ENCODE peak calls at places on chromosomes 12 and 14, in four cellular contexts. One of them, this sample, is unnamed. For H3K4me1, the result is how much of the 10 kb centered on the place peaks cover.

GRCh38 chr14:48398675-48399282 is 723.4 kb upstream of the MDGA2 start:
- DNase-seq in pancreas: no peak
- DNase-seq in aorta: no peak
- DNase-seq in esophagus squamous epithelium: no peak
- DNase-seq in this sample: peak

GRCh38 chr12:70919597-70920035 is 922 bp downstream of the PTPRR start:
- DNase-seq in esophagus squamous epithelium: no peak
- DNase-seq in pancreas: no peak
- DNase-seq in aorta: no peak
- DNase-seq in this sample: peak

GRCh38 chr12:6280053-6280469 is 30.4 kb upstream of the PLEKHG6 start:
- DNase-seq in esophagus squamous epithelium: no peak
- DNase-seq in aorta: peak
- DNase-seq in pancreas: peak
- DNase-seq in this sample: peak

GRCh38 chr14:92956961-92957360 is 34.0 kb downstream of the CHGA start:
- DNase-seq in pancreas: no peak
- DNase-seq in esophagus squamous epithelium: no peak
- DNase-seq in aorta: peak
- DNase-seq in this sample: no peak

GRCh38 chr12:58976146-58976545 is 55.8 kb upstream of the LRIG3 start:
- DNase-seq in esophagus squamous epithelium: no peak
- DNase-seq in aorta: no peak
- DNase-seq in pancreas: no peak
- DNase-seq in this sample: no peak

GRCh38 chr12:51897181-51897580 is 9.3 kb downstream of the ANKRD33 start:
- DNase-seq in pancreas: no peak
- DNase-seq in aorta: peak
- DNase-seq in esophagus squamous epithelium: no peak
- DNase-seq in this sample: no peak

GRCh38 chr12:81300454-81300853 is 222.6 kb downstream of the ACSS3 start:
- DNase-seq in esophagus squamous epithelium: no peak
- DNase-seq in pancreas: no peak
- DNase-seq in aorta: no peak
- DNase-seq in this sample: peak

GRCh38 chr12:41819948-41820347 is 324.7 kb downstream of the GXYLT1 start:
- DNase-seq in pancreas: no peak
- DNase-seq in aorta: no peak
- DNase-seq in esophagus squamous epithelium: no peak
- DNase-seq in this sample: no peak

GRCh38 chr12:93181396-93181965 is 196.2 kb upstream of the NUDT4 start:
- DNase-seq in aorta: no peak
- DNase-seq in pancreas: no peak
- DNase-seq in esophagus squamous epithelium: no peak
- DNase-seq in this sample: no peak

GRCh38 chr14:54450535-54450934 is 9.4 kb upstream of the CNIH1 start:
- DNase-seq in aorta: no peak
- DNase-seq in esophagus squamous epithelium: no peak
- DNase-seq in pancreas: no peak
- DNase-seq in this sample: no peak

GRCh38 chr12:89568484-89568883 is 42.6 kb upstream of the POC1B start:
- DNase-seq in aorta: no peak
- DNase-seq in esophagus squamous epithelium: no peak
- DNase-seq in pancreas: no peak
- DNase-seq in this sample: no peak

GRCh38 chr14:54535126-54535525 is 25.4 kb downstream of the CGRRF1 start:
- DNase-seq in aorta: no peak
- DNase-seq in pancreas: no peak
- DNase-seq in esophagus squamous epithelium: no peak
- DNase-seq in this sample: no peak

GRCh38 chr14:101405171-101405883 is 156.0 kb upstream of the DIO3 start:
- DNase-seq in aorta: no peak
- DNase-seq in esophagus squamous epithelium: no peak
- DNase-seq in pancreas: no peak
- DNase-seq in this sample: peak

GRCh38 chr12:26188641-26189040 is 6.7 kb upstream of the SSPN start:
- DNase-seq in esophagus squamous epithelium: no peak
- DNase-seq in aorta: no peak
- DNase-seq in pancreas: no peak
- DNase-seq in this sample: no peak

GRCh38 chr14:74637184-74637562 is 25.1 kb upstream of the LTBP2 start:
- DNase-seq in aorta: no peak
- DNase-seq in esophagus squamous epithelium: no peak
- DNase-seq in pancreas: no peak
- DNase-seq in this sample: no peak

GRCh38 chr14:91893659-91894058 is 26.3 kb upstream of the TC2N start:
- DNase-seq in aorta: no peak
- DNase-seq in esophagus squamous epithelium: no peak
- DNase-seq in pancreas: no peak
- DNase-seq in this sample: no peak

GRCh38 chr14:91890291-91890749 is 23.0 kb upstream of the TC2N start:
- DNase-seq in esophagus squamous epithelium: no peak
- DNase-seq in pancreas: peak
- DNase-seq in aorta: no peak
- DNase-seq in this sample: no peak

GRCh38 chr14:91891721-91892220 is 24.4 kb upstream of the TC2N start:
- DNase-seq in esophagus squamous epithelium: no peak
- DNase-seq in pancreas: no peak
- DNase-seq in aorta: no peak
- DNase-seq in this sample: no peak

GRCh38 chr14:91891081-91891480 is 23.7 kb upstream of the TC2N start:
- DNase-seq in esophagus squamous epithelium: no peak
- DNase-seq in aorta: no peak
- DNase-seq in pancreas: no peak
- DNase-seq in this sample: no peak

DNA sequence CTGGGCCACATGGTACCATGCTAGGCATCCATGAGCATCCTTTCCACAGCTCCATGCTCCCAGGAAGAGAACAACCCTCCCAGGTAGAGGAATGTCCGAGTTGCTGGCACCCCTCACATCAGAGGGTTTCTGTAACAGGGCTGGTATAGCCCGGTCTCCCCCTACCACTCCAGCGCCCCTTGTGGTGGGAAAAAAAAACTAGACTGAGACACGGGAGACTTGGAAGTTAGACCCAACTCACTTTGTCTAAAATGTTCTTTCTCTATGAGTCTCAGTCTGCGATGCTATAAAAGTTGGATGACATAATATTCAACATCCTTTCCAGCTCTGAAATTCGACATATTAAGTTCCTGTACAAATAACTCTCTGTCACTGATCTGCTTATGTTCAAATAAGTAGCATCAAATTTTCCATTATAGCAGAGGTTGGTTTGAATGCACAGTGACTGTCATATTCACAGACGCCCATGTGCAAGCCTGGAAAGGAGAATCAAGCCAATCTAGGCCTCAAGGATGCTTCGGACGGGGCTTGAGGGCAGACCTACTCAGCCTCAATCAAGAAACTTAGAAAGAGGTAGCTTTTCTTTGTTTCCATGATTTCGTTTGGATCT is 25.7 kb upstream of the TC2N start:
- DNase-seq in esophagus squamous epithelium: no peak
- DNase-seq in aorta: no peak
- DNase-seq in pancreas: no peak
- DNase-seq in this sample: no peak
- H3K4me1 ChIP-seq in esophagus squamous epithelium: under half
- H3K4me1 ChIP-seq in aorta: under half
- H3K4me1 ChIP-seq in pancreas: half or more
- H3K4me1 ChIP-seq in this sample: under half

GRCh38 chr12:19440916-19441315 is 1.6 kb downstream of the AEBP2 start:
- DNase-seq in pancreas: no peak
- DNase-seq in esophagus squamous epithelium: no peak
- DNase-seq in aorta: no peak
- DNase-seq in this sample: no peak
- H3K4me1 ChIP-seq in pancreas: under half
- H3K4me1 ChIP-seq in esophagus squamous epithelium: under half
- H3K4me1 ChIP-seq in aorta: under half
- H3K4me1 ChIP-seq in this sample: under half

GRCh38 chr14:104685998-104686610 is 3.3 kb upstream of the INF2 start:
- DNase-seq in pancreas: no peak
- DNase-seq in aorta: no peak
- DNase-seq in esophagus squamous epithelium: no peak
- DNase-seq in this sample: no peak

GRCh38 chr14:104688755-104689619 is at the start of gene INF2:
- DNase-seq in pancreas: peak
- DNase-seq in esophagus squamous epithelium: no peak
- DNase-seq in aorta: peak
- DNase-seq in this sample: peak

GRCh38 chr14:104688505-104688754 is 988 bp upstream of the INF2 start:
- DNase-seq in pancreas: no peak
- DNase-seq in aorta: no peak
- DNase-seq in esophagus squamous epithelium: no peak
- DNase-seq in this sample: no peak

GRCh38 chr14:104686624-104687517 is 2.5 kb upstream of the INF2 start:
- DNase-seq in aorta: peak
- DNase-seq in esophagus squamous epithelium: no peak
- DNase-seq in pancreas: peak
- DNase-seq in this sample: no peak

DNA sequence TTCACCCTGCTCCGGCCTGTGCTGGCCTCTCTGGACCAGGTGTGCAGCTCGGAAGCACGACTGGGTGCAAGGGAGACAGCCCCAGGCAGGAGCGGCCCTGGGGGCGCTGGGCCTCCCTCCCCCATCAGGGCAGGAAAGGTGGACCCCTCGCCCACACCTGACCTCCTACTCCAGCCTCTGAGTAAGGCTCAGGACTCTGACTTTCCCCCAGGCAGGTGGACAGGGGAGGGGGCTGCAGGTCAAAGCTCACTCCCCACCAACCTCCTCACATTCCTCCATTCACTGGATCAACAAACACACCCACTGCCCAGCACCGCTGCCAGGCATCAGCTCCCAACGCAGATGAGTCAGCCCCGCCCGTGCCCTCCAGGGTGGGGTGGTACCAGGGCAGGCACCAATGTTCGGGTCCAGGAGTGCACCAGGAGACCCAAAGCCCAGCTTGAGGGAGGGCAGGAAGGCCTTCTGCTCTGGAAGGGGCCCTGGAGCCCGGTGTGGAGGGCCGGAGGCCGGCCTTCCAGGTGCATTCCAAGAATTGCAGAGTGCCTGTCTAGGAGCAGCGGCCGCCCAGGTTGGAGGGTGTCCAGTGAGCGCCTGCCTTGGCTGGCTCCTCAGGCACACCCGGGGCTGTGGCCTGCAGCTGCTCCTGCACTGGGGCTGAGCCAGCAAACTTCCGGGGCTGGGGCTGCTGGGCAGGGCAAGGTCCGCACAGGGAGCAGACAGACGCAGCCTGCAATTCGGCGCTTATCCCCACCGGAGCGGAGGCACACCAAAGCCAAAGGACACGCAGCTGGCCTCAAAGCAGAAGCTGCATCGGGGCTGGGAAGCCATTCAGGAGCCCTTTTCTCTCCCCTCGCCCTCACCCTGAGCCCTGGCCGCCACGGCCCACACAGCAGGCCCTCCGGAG is 1.6 kb upstream of the INF2 start:
- DNase-seq in esophagus squamous epithelium: no peak
- DNase-seq in aorta: peak
- DNase-seq in pancreas: peak
- DNase-seq in this sample: peak
- H3K4me1 ChIP-seq in esophagus squamous epithelium: under half
- H3K4me1 ChIP-seq in aorta: under half
- H3K4me1 ChIP-seq in pancreas: under half
- H3K4me1 ChIP-seq in this sample: under half

DNA sequence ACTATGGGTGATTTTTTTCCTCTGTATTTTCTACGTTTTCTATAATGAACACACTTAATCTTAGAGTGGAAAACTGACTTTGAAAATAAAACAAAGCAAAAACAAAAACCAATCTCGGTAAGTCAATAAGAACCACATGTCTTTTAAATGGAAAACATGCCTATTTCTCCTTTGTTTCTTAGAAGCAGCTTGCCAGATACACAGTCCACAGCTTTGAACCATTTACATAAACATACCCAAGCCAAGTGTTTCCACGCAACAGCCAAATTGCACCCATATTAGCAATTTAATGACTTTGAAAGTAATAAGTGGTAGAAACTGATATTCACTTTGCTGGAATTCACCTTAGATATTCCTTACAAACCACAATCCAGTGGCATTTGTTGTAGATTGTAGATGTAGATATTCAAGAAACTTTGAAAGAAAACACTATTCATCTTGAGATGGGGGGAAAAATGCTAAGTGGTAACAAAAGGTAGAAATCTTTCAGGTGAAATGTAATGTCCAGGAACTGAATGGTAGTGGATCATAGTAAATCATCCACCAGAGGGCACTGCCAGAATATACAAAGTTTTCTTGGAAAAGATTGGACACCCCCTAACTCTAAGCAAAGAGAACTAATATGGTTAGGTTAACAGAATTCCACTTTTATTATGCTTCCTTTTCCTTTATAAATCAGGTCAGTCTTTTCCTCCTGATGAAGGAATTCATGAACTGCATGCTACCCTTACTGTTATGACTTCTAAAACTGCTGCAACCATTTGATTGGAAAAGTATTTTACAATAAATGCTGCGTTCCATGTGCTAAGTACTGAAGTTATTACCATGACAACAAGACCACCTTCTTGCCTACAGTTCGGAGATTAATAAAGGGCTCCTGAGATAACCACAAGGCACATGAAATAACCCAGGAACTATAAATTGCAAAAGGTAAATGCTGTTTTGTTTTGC is 69.8 kb downstream of the RERG start:
- DNase-seq in esophagus squamous epithelium: no peak
- DNase-seq in aorta: no peak
- DNase-seq in pancreas: no peak
- DNase-seq in this sample: peak
- H3K4me1 ChIP-seq in esophagus squamous epithelium: under half
- H3K4me1 ChIP-seq in aorta: under half
- H3K4me1 ChIP-seq in pancreas: under half
- H3K4me1 ChIP-seq in this sample: under half

GRCh38 chr12:119683413-119683812 is 15.5 kb downstream of the PRKAB1 start:
- DNase-seq in esophagus squamous epithelium: no peak
- DNase-seq in pancreas: no peak
- DNase-seq in aorta: no peak
- DNase-seq in this sample: no peak
- H3K4me1 ChIP-seq in esophagus squamous epithelium: under half
- H3K4me1 ChIP-seq in pancreas: under half
- H3K4me1 ChIP-seq in aorta: under half
- H3K4me1 ChIP-seq in this sample: under half

GRCh38 chr14:36339817-36340216 is 19.4 kb upstream of the MBIP start:
- DNase-seq in pancreas: no peak
- DNase-seq in esophagus squamous epithelium: no peak
- DNase-seq in aorta: no peak
- DNase-seq in this sample: no peak
- H3K4me1 ChIP-seq in pancreas: under half
- H3K4me1 ChIP-seq in esophagus squamous epithelium: under half
- H3K4me1 ChIP-seq in aorta: under half
- H3K4me1 ChIP-seq in this sample: under half

This sample was measured in hepatocyte.